ENCODE peak calls at places on chromosome X, in ten cellular contexts. H is T-helper 17 cell, F is EH, V is germinal center, U is psoas muscle, M is tibial nerve, T is T-cell, I is AG08396, L is endothelial cell, G is cardiac septum. Q is an unnamed sample.

GRCh38 chrX:20594985-20595384 is 328.3 kb upstream of the RPS6KA3 start:
- DNase-seq in H (no peak), F (peak), V (no peak), U (no peak), M (no peak), T (no peak), I (no peak), L (no peak), G (no peak), Q (no peak)

GRCh38 chrX:132090370-132091152 is 37.3 kb downstream of the FRMD7 start:
- DNase-seq in H (no peak), F (no peak), V (no peak), U (no peak), M (no peak), T (no peak), I (no peak), L (no peak), G (no peak), Q (no peak)

GRCh38 chrX:134780908-134781307 is 122.6 kb upstream of the PLAC1 start:
- DNase-seq in H (no peak), F (no peak), V (no peak), U (no peak), M (no peak), T (no peak), I (no peak), L (no peak), G (no peak), Q (no peak)

GRCh38 chrX:120453985-120454384 is 15.1 kb downstream of the LAMP2 start:
- DNase-seq in H (no peak), F (peak), V (no peak), U (no peak), M (no peak), T (no peak), I (no peak), L (no peak), G (no peak), Q (peak)

GRCh38 chrX:150683536-150684146 is 9.6 kb upstream of the MTMR1 start:
- DNase-seq in H (no peak), F (peak), V (peak), U (no peak), M (no peak), T (no peak), I (peak), L (peak), G (no peak), Q (peak)

GRCh38 chrX:11558972-11559371 is 106.7 kb downstream of the ARHGAP6 start:
- DNase-seq in H (peak), F (no peak), V (peak), U (no peak), M (no peak), T (peak), I (no peak), L (peak), G (no peak), Q (no peak)

GRCh38 chrX:103477496-103477895 is 41.8 kb downstream of the RAB40A start:
- DNase-seq in H (no peak), F (peak), V (no peak), U (no peak), M (no peak), T (no peak), I (no peak), L (no peak), G (no peak), Q (peak)

GRCh38 chrX:97668126-97668525 is 784.4 kb downstream of the RPA4 start:
- DNase-seq in H (no peak), F (no peak), V (no peak), U (no peak), M (no peak), T (no peak), I (no peak), L (no peak), G (no peak), Q (no peak)

GRCh38 chrX:54447461-54447860 is 7.3 kb downstream of the TSR2 start:
- DNase-seq in H (no peak), F (peak), V (no peak), U (no peak), M (no peak), T (no peak), I (no peak), L (no peak), G (no peak), Q (peak)

GRCh38 chrX:119692241-119693031 is 532 bp downstream of the SEPTIN6 start:
- DNase-seq in H (peak), F (peak), V (no peak), U (peak), M (no peak), T (peak), I (peak), L (peak), G (peak), Q (no peak)

GRCh38 chrX:70171636-70172035 is 5.6 kb upstream of the DGAT2L6 start:
- DNase-seq in H (no peak), F (no peak), V (no peak), U (no peak), M (no peak), T (no peak), I (no peak), L (no peak), G (no peak), Q (no peak)

Q was measured in iris pigment epithelial cell.